ENCODE peak calls at places on chromosomes 6 and 20, in five cellular contexts. E, H, M, W and L are unnamed samples.

GRCh38 chr6:43059168-43060033 is at the start of the genes KLC4 and MRPL2:
- DNase-seq in E (peak; percentile 98), H (peak; percentile 96), M (peak; percentile 99), W (peak; percentile 98), L (peak; percentile 95)

GRCh38 chr6:56899311-56899710 is 55.6 kb upstream of the BEND6 start:
- DNase-seq in E (no peak), H (no peak), M (no peak), W (no peak), L (no peak)

GRCh38 chr6:41778895-41779294 is 805 bp downstream of the FRS3 start:
- DNase-seq in E (no peak), H (no peak), M (no peak), W (no peak), L (no peak)

GRCh38 chr20:62413896-62414481 is 6.9 kb upstream of the CABLES2 start:
- DNase-seq in E (no peak), H (no peak), M (no peak), W (no peak), L (no peak)

GRCh38 chr20:3383878-3384495 is 23.5 kb downstream of the DNAAF9 start:
- DNase-seq in E (no peak), H (no peak), M (no peak), W (no peak), L (no peak)

GRCh38 chr6:89999995-90000825 is 105.9 kb downstream of the GJA10 start:
- DNase-seq in E (no peak), H (no peak), M (no peak), W (no peak), L (no peak)

GRCh38 chr6:143215785-143216184 is 155.1 kb downstream of the AIG1 start:
- DNase-seq in E (no peak), H (no peak), M (no peak), W (no peak), L (no peak)

GRCh38 chr6:109316909-109317308 is 65.4 kb downstream of the CD164 start:
- DNase-seq in E (no peak), H (no peak), M (no peak), W (no peak), L (no peak)

GRCh38 chr6:168908166-168908565 is 345.5 kb downstream of the THBS2 start:
- DNase-seq in E (peak; percentile 67), H (no peak), M (no peak), W (no peak), L (no peak)

GRCh38 chr6:48048460-48049146 is 62.4 kb downstream of the PTCHD4 start:
- DNase-seq in E (no peak), H (no peak), M (no peak), W (no peak), L (no peak)

GRCh38 chr6:9224539-9224938 is 789.2 kb upstream of the SLC35B3 start:
- DNase-seq in E (peak; percentile 47), H (no peak), M (no peak), W (no peak), L (no peak)

GRCh38 chr6:5435449-5435848 is 174.1 kb downstream of the FARS2 start:
- DNase-seq in E (no peak), H (no peak), M (no peak), W (no peak), L (peak; percentile 21)

GRCh38 chr20:19275630-19276071 is 63.2 kb downstream of the SLC24A3 start:
- DNase-seq in E (no peak), H (no peak), M (peak; percentile 79), W (peak; percentile 70), L (no peak)

GRCh38 chr6:2938632-2939083 is 32.7 kb downstream of the SERPINB6 start:
- DNase-seq in E (peak; percentile 51), H (no peak), M (no peak), W (no peak), L (no peak)

GRCh38 chr6:73182021-73182607 is 43.2 kb downstream of the KHDC1L start:
- DNase-seq in E (no peak), H (no peak), M (no peak), W (no peak), L (no peak)

GRCh38 chr6:27188885-27189418 is 58.5 kb upstream of the PRSS16 start:
- DNase-seq in E (peak; percentile 71), H (peak; percentile 29), M (peak; percentile 58), W (no peak), L (no peak)

GRCh38 chr6:134686071-134686470 is 263.8 kb downstream of the ALDH8A1 start:
- DNase-seq in E (peak; percentile 95), H (no peak), M (no peak), W (no peak), L (no peak)

GRCh38 chr6:10582774-10583508 is 61.8 kb downstream of the GCNT2 start:
- DNase-seq in E (peak; percentile 33), H (no peak), M (no peak), W (no peak), L (no peak)

GRCh38 chr6:21752054-21752811 is 158.7 kb downstream of the SOX4 start:
- DNase-seq in E (no peak), H (no peak), M (no peak), W (no peak), L (no peak)

GRCh38 chr20:17671565-17671964 is 10.5 kb downstream of the RRBP1 start:
- DNase-seq in E (no peak), H (no peak), M (no peak), W (no peak), L (no peak)

GRCh38 chr6:26520088-26520839 is 17.9 kb upstream of the HMGN4 start:
- DNase-seq in E (no peak), H (no peak), M (no peak), W (peak; percentile 77), L (no peak)

GRCh38 chr6:143545976-143546547 is 34.5 kb upstream of the FUCA2 start:
- DNase-seq in E (peak; percentile 50), H (no peak), M (no peak), W (no peak), L (no peak)

GRCh38 chr20:11895832-11896484 is 21.7 kb upstream of the BTBD3 start:
- DNase-seq in E (no peak), H (no peak), M (no peak), W (no peak), L (no peak)

GRCh38 chr20:54212226-54212625 is 4.3 kb downstream of the PFDN4 start:
- DNase-seq in E (no peak), H (no peak), M (no peak), W (no peak), L (no peak)

GRCh38 chr6:149769676-149770075 is 20.1 kb downstream of the PCMT1 start:
- DNase-seq in E (no peak), H (no peak), M (no peak), W (no peak), L (no peak)

GRCh38 chr6:167710521-167710920 is 116.2 kb upstream of the AFDN start:
- DNase-seq in E (no peak), H (no peak), M (no peak), W (no peak), L (no peak)

GRCh38 chr6:167712332-167713087 is 114.2 kb upstream of the AFDN start:
- DNase-seq in E (no peak), H (no peak), M (no peak), W (no peak), L (no peak)

GRCh38 chr6:167714166-167714565 is 112.5 kb upstream of the AFDN start:
- DNase-seq in E (no peak), H (no peak), M (no peak), W (no peak), L (no peak)

GRCh38 chr6:167713088-167713475 is 113.6 kb upstream of the AFDN start:
- DNase-seq in E (no peak), H (no peak), M (no peak), W (peak; percentile 12), L (no peak)

DNA sequence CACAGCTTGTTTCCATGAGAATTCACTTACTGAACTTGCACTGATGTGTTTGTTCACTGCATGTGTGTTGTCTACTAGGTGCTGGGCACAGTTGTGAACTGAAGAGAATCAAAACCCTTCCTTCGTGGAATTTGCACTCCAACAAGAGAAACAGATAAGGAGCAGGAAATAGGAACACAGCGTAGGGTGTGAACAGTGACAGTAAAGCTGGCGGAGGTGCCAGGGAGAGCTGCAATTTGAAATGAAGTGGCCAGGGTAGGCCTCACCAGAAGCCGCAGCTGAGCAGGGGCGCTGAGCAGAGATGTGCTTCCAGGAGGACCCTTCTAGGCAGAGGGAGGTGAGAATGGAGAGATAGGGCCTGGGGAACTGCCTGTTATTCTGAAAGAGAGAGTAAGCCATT is 114.9 kb upstream of the AFDN start:
- DNase-seq in E (no peak), H (no peak), M (no peak), W (peak; percentile 23), L (no peak)
- H3K9me3 ChIP-seq in E (peaks cover 30% of the 10 kb centered on the region), H (no peaks in the 10 kb centered on the region), M (no peaks in the 10 kb centered on the region), W (no peaks in the 10 kb centered on the region), L (no peaks in the 10 kb centered on the region)

GRCh38 chr20:51633430-51633829 is 90.9 kb upstream of the NFATC2 start:
- DNase-seq in E (no peak), H (no peak), M (no peak), W (no peak), L (no peak)

GRCh38 chr20:51628533-51629398 is 86.2 kb upstream of the NFATC2 start:
- DNase-seq in E (no peak), H (no peak), M (no peak), W (no peak), L (no peak)

GRCh38 chr20:51629399-51630058 is 87.0 kb upstream of the NFATC2 start:
- DNase-seq in E (no peak), H (no peak), M (no peak), W (no peak), L (no peak)

GRCh38 chr20:51631953-51632352 is 89.4 kb upstream of the NFATC2 start:
- DNase-seq in E (no peak), H (no peak), M (no peak), W (no peak), L (no peak)

GRCh38 chr20:51631011-51631950 is 88.8 kb upstream of the NFATC2 start:
- DNase-seq in E (peak; percentile 92), H (no peak), M (peak; percentile 39), W (no peak), L (peak; percentile 55)
- H3K4me3 ChIP-seq in E (no peak overlapping the region), H (no peak overlapping the region), M (no peak overlapping the region), W (no peak overlapping the region), L (peak overlapping the region; percentile 46)

GRCh38 chr6:162140453-162140852 is 587.1 kb downstream of the PRKN start:
- DNase-seq in E (no peak), H (no peak), M (no peak), W (no peak), L (no peak)
- H3K9me3 ChIP-seq in E (peaks cover 5% of the 10 kb centered on the region), H (no peaks in the 10 kb centered on the region), M (peaks cover 5% of the 10 kb centered on the region), W (peaks cover 5% of the 10 kb centered on the region), L (peaks cover 9% of the 10 kb centered on the region)

GRCh38 chr6:157433678-157434081 is 52.7 kb downstream of the ZDHHC14 start:
- DNase-seq in E (no peak), H (no peak), M (no peak), W (no peak), L (no peak)

GRCh38 chr6:157430834-157431233 is 49.8 kb downstream of the ZDHHC14 start:
- DNase-seq in E (no peak), H (no peak), M (no peak), W (no peak), L (no peak)

GRCh38 chr6:157432231-157432630 is 51.2 kb downstream of the ZDHHC14 start:
- DNase-seq in E (no peak), H (no peak), M (no peak), W (no peak), L (no peak)

GRCh38 chr6:157434349-157435016 is 53.5 kb downstream of the ZDHHC14 start:
- DNase-seq in E (no peak), H (no peak), M (no peak), W (no peak), L (no peak)

DNA sequence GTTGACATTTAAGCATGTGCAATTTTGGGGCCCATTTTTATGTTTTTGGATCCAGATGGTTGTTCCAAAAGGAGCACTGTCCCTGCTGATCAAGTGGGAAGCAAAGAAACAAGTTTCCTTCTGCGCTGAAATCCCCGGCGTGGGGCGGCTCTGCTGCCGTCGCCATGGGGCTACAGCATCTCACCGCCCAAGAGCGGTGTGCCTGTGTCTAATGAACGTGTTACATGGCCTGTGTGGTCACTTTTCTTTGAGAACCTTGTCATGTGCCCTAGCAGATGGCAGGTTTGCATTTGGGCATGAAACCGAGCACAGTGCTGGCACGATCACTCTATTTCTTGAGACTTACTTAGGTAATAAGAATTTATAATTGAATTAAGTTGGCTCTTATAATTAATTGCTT is 51.9 kb downstream of the ZDHHC14 start:
- DNase-seq in E (no peak), H (no peak), M (no peak), W (no peak), L (no peak)
- H3K4me3 ChIP-seq in E (no peak overlapping the region), H (no peak overlapping the region), M (no peak overlapping the region), W (no peak overlapping the region), L (no peak overlapping the region)